ENCODE peak calls at places on chromosomes 7 and 10, in six cellular contexts. One of them, this sample, is unnamed.

GRCh38 chr10:90222372-90222771 is 521.0 kb downstream of the KIF20B start:
- DNase-seq in astrocyte: peak
- DNase-seq in psoas muscle: no peak
- DNase-seq in H9: no peak
- DNase-seq in A549: no peak
- DNase-seq in CD4-positive, alpha-beta T cell: no peak
- DNase-seq in this sample: no peak

GRCh38 chr10:102819054-102819453 is 18.2 kb downstream of the CYP17A1 start:
- DNase-seq in CD4-positive, alpha-beta T cell: no peak
- DNase-seq in A549: no peak
- DNase-seq in astrocyte: no peak
- DNase-seq in H9: no peak
- DNase-seq in psoas muscle: no peak
- DNase-seq in this sample: peak

GRCh38 chr7:102270176-102270887 is 16.3 kb upstream of the SH2B2 start:
- DNase-seq in CD4-positive, alpha-beta T cell: no peak
- DNase-seq in A549: no peak
- DNase-seq in astrocyte: no peak
- DNase-seq in H9: no peak
- DNase-seq in psoas muscle: no peak
- DNase-seq in this sample: no peak

GRCh38 chr10:123148414-123149161 is 652 bp downstream of the HMX2 start:
- DNase-seq in astrocyte: no peak
- DNase-seq in A549: no peak
- DNase-seq in H9: peak
- DNase-seq in CD4-positive, alpha-beta T cell: no peak
- DNase-seq in psoas muscle: no peak
- DNase-seq in this sample: no peak

GRCh38 chr10:132588301-132589013 is 50.9 kb downstream of the INPP5A start:
- DNase-seq in A549: no peak
- DNase-seq in psoas muscle: no peak
- DNase-seq in H9: no peak
- DNase-seq in CD4-positive, alpha-beta T cell: no peak
- DNase-seq in astrocyte: no peak
- DNase-seq in this sample: no peak

GRCh38 chr10:753530-753929 is 64.1 kb upstream of the DIP2C start:
- DNase-seq in CD4-positive, alpha-beta T cell: no peak
- DNase-seq in A549: no peak
- DNase-seq in H9: no peak
- DNase-seq in psoas muscle: no peak
- DNase-seq in astrocyte: no peak
- DNase-seq in this sample: no peak

GRCh38 chr10:30324448-30325110 is 24.5 kb downstream of the MTPAP start:
- DNase-seq in astrocyte: no peak
- DNase-seq in A549: no peak
- DNase-seq in H9: no peak
- DNase-seq in psoas muscle: no peak
- DNase-seq in CD4-positive, alpha-beta T cell: no peak
- DNase-seq in this sample: no peak

GRCh38 chr7:116230191-116231005 is 20.1 kb downstream of the TES start:
- DNase-seq in CD4-positive, alpha-beta T cell: no peak
- DNase-seq in A549: no peak
- DNase-seq in psoas muscle: no peak
- DNase-seq in astrocyte: no peak
- DNase-seq in H9: no peak
- DNase-seq in this sample: no peak

GRCh38 chr7:13980474-13980873 is 9.0 kb downstream of the ETV1 start:
- DNase-seq in psoas muscle: no peak
- DNase-seq in H9: no peak
- DNase-seq in A549: no peak
- DNase-seq in CD4-positive, alpha-beta T cell: no peak
- DNase-seq in astrocyte: no peak
- DNase-seq in this sample: no peak

GRCh38 chr10:112159469-112159868 is 24.1 kb downstream of the GPAM start:
- DNase-seq in CD4-positive, alpha-beta T cell: no peak
- DNase-seq in psoas muscle: no peak
- DNase-seq in A549: no peak
- DNase-seq in astrocyte: no peak
- DNase-seq in H9: no peak
- DNase-seq in this sample: no peak

GRCh38 chr10:90407116-90407515 is 450.7 kb downstream of the HTR7 start:
- DNase-seq in CD4-positive, alpha-beta T cell: no peak
- DNase-seq in astrocyte: peak
- DNase-seq in A549: no peak
- DNase-seq in psoas muscle: no peak
- DNase-seq in H9: no peak
- DNase-seq in this sample: no peak

GRCh38 chr10:43808136-43808535 is 159.5 kb upstream of the ZNF32 start:
- DNase-seq in psoas muscle: no peak
- DNase-seq in astrocyte: peak
- DNase-seq in H9: no peak
- DNase-seq in CD4-positive, alpha-beta T cell: no peak
- DNase-seq in A549: no peak
- DNase-seq in this sample: no peak

GRCh38 chr7:42080831-42081230 is 156.2 kb downstream of the GLI3 start:
- DNase-seq in H9: no peak
- DNase-seq in astrocyte: no peak
- DNase-seq in psoas muscle: no peak
- DNase-seq in A549: no peak
- DNase-seq in CD4-positive, alpha-beta T cell: no peak
- DNase-seq in this sample: no peak

GRCh38 chr10:8375137-8375536 is 320.6 kb downstream of the GATA3 start:
- DNase-seq in H9: no peak
- DNase-seq in psoas muscle: no peak
- DNase-seq in A549: no peak
- DNase-seq in CD4-positive, alpha-beta T cell: no peak
- DNase-seq in astrocyte: no peak
- DNase-seq in this sample: no peak

GRCh38 chr7:149736478-149737360 is 36.7 kb downstream of the ZNF467 start:
- DNase-seq in CD4-positive, alpha-beta T cell: no peak
- DNase-seq in A549: no peak
- DNase-seq in psoas muscle: no peak
- DNase-seq in astrocyte: no peak
- DNase-seq in H9: no peak
- DNase-seq in this sample: no peak

GRCh38 chr7:41116817-41117216 is 586.1 kb downstream of the INHBA start:
- DNase-seq in CD4-positive, alpha-beta T cell: no peak
- DNase-seq in H9: no peak
- DNase-seq in psoas muscle: no peak
- DNase-seq in A549: no peak
- DNase-seq in astrocyte: peak
- DNase-seq in this sample: no peak

GRCh38 chr7:28685660-28686417 is 272.3 kb downstream of the TRIL start:
- DNase-seq in A549: peak
- DNase-seq in CD4-positive, alpha-beta T cell: no peak
- DNase-seq in H9: peak
- DNase-seq in astrocyte: peak
- DNase-seq in psoas muscle: peak
- DNase-seq in this sample: peak

GRCh38 chr10:3955954-3956617 is 171.1 kb upstream of the KLF6 start:
- DNase-seq in psoas muscle: no peak
- DNase-seq in A549: no peak
- DNase-seq in astrocyte: no peak
- DNase-seq in H9: peak
- DNase-seq in CD4-positive, alpha-beta T cell: no peak
- DNase-seq in this sample: no peak

GRCh38 chr10:36720931-36721330 is 404.5 kb upstream of the ANKRD30A start:
- DNase-seq in A549: peak
- DNase-seq in astrocyte: no peak
- DNase-seq in psoas muscle: no peak
- DNase-seq in CD4-positive, alpha-beta T cell: no peak
- DNase-seq in H9: no peak
- DNase-seq in this sample: no peak
- TF ChIP-seq CTCF in A549: no peak
- TF ChIP-seq CTCF in astrocyte: no peak
- TF ChIP-seq CTCF in psoas muscle: no peak
- TF ChIP-seq CTCF in CD4-positive, alpha-beta T cell: no peak
- TF ChIP-seq CTCF in H9: no peak
- TF ChIP-seq CTCF in this sample: no peak

GRCh38 chr7:21256310-21256877 is 171.5 kb upstream of the SP4 start:
- DNase-seq in astrocyte: peak
- DNase-seq in CD4-positive, alpha-beta T cell: peak
- DNase-seq in psoas muscle: no peak
- DNase-seq in H9: no peak
- DNase-seq in A549: peak
- DNase-seq in this sample: no peak

GRCh38 chr7:21253740-21254687 is 173.9 kb upstream of the SP4 start:
- DNase-seq in H9: peak
- DNase-seq in psoas muscle: no peak
- DNase-seq in CD4-positive, alpha-beta T cell: peak
- DNase-seq in A549: peak
- DNase-seq in astrocyte: peak
- DNase-seq in this sample: peak

DNA sequence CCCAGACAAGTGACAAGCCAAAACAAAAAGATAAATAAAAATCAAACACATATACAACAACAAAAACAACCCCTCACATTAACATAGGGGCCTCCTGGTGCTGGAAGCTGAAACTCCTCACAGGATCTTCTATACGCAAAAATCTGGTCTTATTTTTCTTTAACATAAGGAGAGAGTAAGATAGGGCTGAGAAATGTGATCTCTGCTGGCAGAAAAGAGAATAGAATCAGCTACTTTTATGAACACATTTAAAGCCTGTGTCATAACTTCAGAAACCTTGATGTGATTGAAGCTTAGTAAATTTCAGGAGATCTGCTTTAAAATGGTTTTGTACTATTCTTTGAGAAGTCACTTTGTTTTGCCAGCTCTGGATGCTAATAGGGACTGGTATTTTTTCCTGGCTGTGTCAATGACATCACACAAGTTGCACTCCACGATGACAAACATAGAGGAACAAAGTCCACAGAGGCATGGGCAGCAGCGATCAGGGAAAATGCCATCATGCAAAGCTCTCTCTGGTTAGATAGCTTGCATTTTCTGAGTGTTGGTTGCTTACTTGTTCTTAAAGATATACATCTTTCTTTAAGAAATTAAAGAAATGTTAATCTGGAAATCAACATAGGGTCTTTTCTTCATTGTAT is 176.6 kb upstream of the SP4 start:
- DNase-seq in H9: no peak
- DNase-seq in astrocyte: no peak
- DNase-seq in psoas muscle: no peak
- DNase-seq in A549: no peak
- DNase-seq in CD4-positive, alpha-beta T cell: no peak
- DNase-seq in this sample: no peak
- TF ChIP-seq CTCF in H9: peak
- TF ChIP-seq CTCF in astrocyte: no peak
- TF ChIP-seq CTCF in psoas muscle: no peak
- TF ChIP-seq CTCF in A549: no peak
- TF ChIP-seq CTCF in CD4-positive, alpha-beta T cell: no peak
- TF ChIP-seq CTCF in this sample: no peak

DNA sequence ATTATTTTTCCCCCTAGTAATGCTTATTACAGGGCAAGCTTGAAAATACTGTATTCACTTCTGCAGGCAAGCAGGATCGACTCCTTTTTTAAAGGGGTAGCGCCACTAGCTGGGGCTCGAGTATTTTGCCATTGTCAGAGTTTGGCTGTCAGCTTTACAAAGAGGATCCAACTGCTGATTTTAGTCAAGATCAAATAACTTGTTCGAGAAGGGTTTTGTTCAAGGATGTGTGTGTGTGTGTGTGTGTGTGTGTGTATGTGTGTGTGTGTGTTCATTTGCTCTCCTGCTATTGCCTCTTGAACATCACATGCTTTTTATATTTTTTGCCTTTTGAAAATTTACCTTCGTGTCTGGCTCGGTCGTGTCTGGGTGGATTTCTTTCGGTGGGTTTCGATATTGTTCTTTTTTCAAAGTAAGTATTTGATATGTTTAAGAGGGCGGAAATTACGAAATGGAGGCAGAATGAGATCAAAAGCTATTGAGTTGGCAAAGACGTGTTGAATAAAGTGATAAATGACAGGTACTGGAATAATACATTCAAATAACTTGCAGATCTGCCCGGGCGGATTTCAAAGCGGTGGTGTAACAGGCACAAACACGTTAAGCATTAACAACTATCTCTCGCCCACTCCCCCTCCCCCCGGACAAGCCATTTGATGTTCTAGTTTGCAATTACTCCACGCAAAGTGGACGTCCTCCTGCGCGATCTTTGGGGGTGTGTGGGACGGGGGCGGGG is 1.1 kb downstream of the ARID5B start:
- DNase-seq in psoas muscle: no peak
- DNase-seq in A549: peak
- DNase-seq in astrocyte: peak
- DNase-seq in CD4-positive, alpha-beta T cell: peak
- DNase-seq in H9: peak
- DNase-seq in this sample: peak
- TF ChIP-seq CTCF in psoas muscle: no peak
- TF ChIP-seq CTCF in A549: no peak
- TF ChIP-seq CTCF in astrocyte: no peak
- TF ChIP-seq CTCF in CD4-positive, alpha-beta T cell: no peak
- TF ChIP-seq CTCF in H9: no peak
- TF ChIP-seq CTCF in this sample: no peak

DNA sequence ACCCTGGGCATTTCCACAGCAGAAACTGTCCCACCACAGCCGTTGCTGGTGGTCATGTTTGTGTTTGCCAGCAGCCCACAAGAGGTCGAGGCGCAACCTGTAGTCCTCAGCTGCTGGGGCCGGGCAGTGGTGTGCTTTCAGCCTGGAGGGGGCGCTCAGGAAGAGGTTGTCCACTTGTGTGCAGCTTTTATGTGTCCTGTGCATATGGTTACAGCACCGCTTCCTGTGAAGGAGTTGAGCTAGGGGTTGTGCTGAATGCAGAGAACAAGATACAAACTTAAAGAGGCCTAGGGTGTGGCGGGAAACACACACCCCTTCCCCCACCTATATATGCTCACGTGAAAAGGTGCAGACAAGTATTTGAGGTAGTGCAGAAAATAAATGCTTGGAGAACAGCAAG is 29.5 kb upstream of the PFKFB3 start:
- DNase-seq in A549: peak
- DNase-seq in CD4-positive, alpha-beta T cell: peak
- DNase-seq in astrocyte: no peak
- DNase-seq in psoas muscle: no peak
- DNase-seq in H9: peak
- DNase-seq in this sample: no peak
- TF ChIP-seq CTCF in A549: peak
- TF ChIP-seq CTCF in CD4-positive, alpha-beta T cell: peak
- TF ChIP-seq CTCF in astrocyte: no peak
- TF ChIP-seq CTCF in psoas muscle: peak
- TF ChIP-seq CTCF in H9: peak
- TF ChIP-seq CTCF in this sample: no peak

GRCh38 chr7:151351027-151351426 is 9.4 kb downstream of the NUB1 start:
- DNase-seq in psoas muscle: no peak
- DNase-seq in H9: peak
- DNase-seq in astrocyte: no peak
- DNase-seq in A549: peak
- DNase-seq in CD4-positive, alpha-beta T cell: peak
- DNase-seq in this sample: no peak
- TF ChIP-seq CTCF in psoas muscle: no peak
- TF ChIP-seq CTCF in H9: peak
- TF ChIP-seq CTCF in astrocyte: no peak
- TF ChIP-seq CTCF in A549: peak
- TF ChIP-seq CTCF in CD4-positive, alpha-beta T cell: no peak
- TF ChIP-seq CTCF in this sample: no peak